ENCODE peak calls at places on chromosomes 16 and 17, in six cellular contexts. One of them, this sample, is unnamed.

GRCh38 chr17:46942441-46943217 is 19.7 kb downstream of the GOSR2 start:
- DNase-seq in brain microvascular endothelial cell: peak
- DNase-seq in stomach: peak
- DNase-seq in PC-3: peak
- DNase-seq in esophagus muscularis mucosa: no peak
- DNase-seq in HCT116: peak
- DNase-seq in this sample: peak

GRCh38 chr16:27364493-27365141 is 37.4 kb upstream of the IL21R start:
- DNase-seq in brain microvascular endothelial cell: no peak
- DNase-seq in stomach: peak
- DNase-seq in PC-3: peak
- DNase-seq in esophagus muscularis mucosa: no peak
- DNase-seq in HCT116: no peak
- DNase-seq in this sample: peak

GRCh38 chr16:26413780-26414179 is 652.9 kb upstream of the C16orf82 start:
- DNase-seq in brain microvascular endothelial cell: no peak
- DNase-seq in stomach: no peak
- DNase-seq in PC-3: no peak
- DNase-seq in esophagus muscularis mucosa: no peak
- DNase-seq in HCT116: no peak
- DNase-seq in this sample: no peak

GRCh38 chr16:58384437-58385055 is 7.7 kb upstream of the GINS3 start:
- DNase-seq in brain microvascular endothelial cell: no peak
- DNase-seq in stomach: no peak
- DNase-seq in PC-3: no peak
- DNase-seq in esophagus muscularis mucosa: no peak
- DNase-seq in HCT116: no peak
- DNase-seq in this sample: no peak

GRCh38 chr16:8958344-8958808 is 5.3 kb downstream of the USP7 start:
- DNase-seq in brain microvascular endothelial cell: peak
- DNase-seq in stomach: no peak
- DNase-seq in PC-3: peak
- DNase-seq in esophagus muscularis mucosa: no peak
- DNase-seq in HCT116: no peak
- DNase-seq in this sample: peak

GRCh38 chr16:56743840-56744239 is 13.9 kb downstream of the NUP93 start:
- DNase-seq in brain microvascular endothelial cell: peak
- DNase-seq in stomach: no peak
- DNase-seq in PC-3: no peak
- DNase-seq in esophagus muscularis mucosa: no peak
- DNase-seq in HCT116: no peak
- DNase-seq in this sample: no peak

GRCh38 chr16:11309895-11310633 is 28.9 kb upstream of the PRM1 start:
- DNase-seq in brain microvascular endothelial cell: no peak
- DNase-seq in stomach: no peak
- DNase-seq in PC-3: no peak
- DNase-seq in esophagus muscularis mucosa: no peak
- DNase-seq in HCT116: no peak
- DNase-seq in this sample: no peak

GRCh38 chr17:63682981-63683380 is 16.9 kb downstream of the LIMD2 start:
- DNase-seq in brain microvascular endothelial cell: no peak
- DNase-seq in stomach: no peak
- DNase-seq in PC-3: no peak
- DNase-seq in esophagus muscularis mucosa: no peak
- DNase-seq in HCT116: no peak
- DNase-seq in this sample: no peak

GRCh38 chr16:54277845-54278703 is 8.5 kb downstream of the IRX3 start:
- DNase-seq in brain microvascular endothelial cell: no peak
- DNase-seq in stomach: peak
- DNase-seq in PC-3: no peak
- DNase-seq in esophagus muscularis mucosa: no peak
- DNase-seq in HCT116: no peak
- DNase-seq in this sample: no peak

GRCh38 chr17:47981462-47981861 is 10.5 kb downstream of the CDK5RAP3 start:
- DNase-seq in brain microvascular endothelial cell: no peak
- DNase-seq in stomach: no peak
- DNase-seq in PC-3: no peak
- DNase-seq in esophagus muscularis mucosa: no peak
- DNase-seq in HCT116: no peak
- DNase-seq in this sample: no peak

GRCh38 chr16:17446661-17447060 is 24.1 kb downstream of the XYLT1 start:
- DNase-seq in brain microvascular endothelial cell: no peak
- DNase-seq in stomach: no peak
- DNase-seq in PC-3: no peak
- DNase-seq in esophagus muscularis mucosa: no peak
- DNase-seq in HCT116: no peak
- DNase-seq in this sample: no peak

GRCh38 chr16:1082266-1082951 is 9.9 kb downstream of the SSTR5 start:
- DNase-seq in brain microvascular endothelial cell: no peak
- DNase-seq in stomach: no peak
- DNase-seq in PC-3: peak
- DNase-seq in esophagus muscularis mucosa: no peak
- DNase-seq in HCT116: no peak
- DNase-seq in this sample: no peak

GRCh38 chr17:63853260-63853659 is 10.8 kb upstream of the SMARCD2 start:
- DNase-seq in brain microvascular endothelial cell: no peak
- DNase-seq in stomach: no peak
- DNase-seq in PC-3: no peak
- DNase-seq in esophagus muscularis mucosa: no peak
- DNase-seq in HCT116: no peak
- DNase-seq in this sample: no peak

GRCh38 chr17:33674685-33675084 is 381.6 kb upstream of the ASIC2 start:
- DNase-seq in brain microvascular endothelial cell: peak
- DNase-seq in stomach: peak
- DNase-seq in PC-3: peak
- DNase-seq in esophagus muscularis mucosa: no peak
- DNase-seq in HCT116: peak
- DNase-seq in this sample: peak

GRCh38 chr16:10465821-10466220 is 80.0 kb downstream of the ATF7IP2 start:
- DNase-seq in brain microvascular endothelial cell: no peak
- DNase-seq in stomach: no peak
- DNase-seq in PC-3: no peak
- DNase-seq in esophagus muscularis mucosa: no peak
- DNase-seq in HCT116: no peak
- DNase-seq in this sample: no peak

GRCh38 chr16:84942786-84943185 is 68.5 kb downstream of the ZDHHC7 start:
- DNase-seq in brain microvascular endothelial cell: peak
- DNase-seq in stomach: no peak
- DNase-seq in PC-3: no peak
- DNase-seq in esophagus muscularis mucosa: no peak
- DNase-seq in HCT116: no peak
- DNase-seq in this sample: no peak

GRCh38 chr16:2720719-2721633 is 952 bp upstream of the PRSS27 start:
- DNase-seq in brain microvascular endothelial cell: peak
- DNase-seq in stomach: peak
- DNase-seq in PC-3: peak
- DNase-seq in esophagus muscularis mucosa: peak
- DNase-seq in HCT116: peak
- DNase-seq in this sample: peak

GRCh38 chr17:75130632-75131277 is 787 bp downstream of the NT5C start:
- DNase-seq in brain microvascular endothelial cell: peak
- DNase-seq in stomach: peak
- DNase-seq in PC-3: peak
- DNase-seq in esophagus muscularis mucosa: no peak
- DNase-seq in HCT116: peak
- DNase-seq in this sample: peak

GRCh38 chr16:76676356-76676755 is 399.2 kb downstream of the CNTNAP4 start:
- DNase-seq in brain microvascular endothelial cell: no peak
- DNase-seq in stomach: no peak
- DNase-seq in PC-3: peak
- DNase-seq in esophagus muscularis mucosa: no peak
- DNase-seq in HCT116: no peak
- DNase-seq in this sample: no peak

GRCh38 chr17:80123791-80124190 is 22.4 kb downstream of the GAA start:
- DNase-seq in brain microvascular endothelial cell: no peak
- DNase-seq in stomach: peak
- DNase-seq in PC-3: peak
- DNase-seq in esophagus muscularis mucosa: no peak
- DNase-seq in HCT116: no peak
- DNase-seq in this sample: no peak

GRCh38 chr16:85956426-85956825 is 57.5 kb downstream of the IRF8 start:
- DNase-seq in brain microvascular endothelial cell: no peak
- DNase-seq in stomach: no peak
- DNase-seq in PC-3: no peak
- DNase-seq in esophagus muscularis mucosa: no peak
- DNase-seq in HCT116: no peak
- DNase-seq in this sample: no peak
- H3K4me3 ChIP-seq in brain microvascular endothelial cell: no peak
- H3K4me3 ChIP-seq in stomach: no peak
- H3K4me3 ChIP-seq in PC-3: no peak
- H3K4me3 ChIP-seq in esophagus muscularis mucosa: no peak
- H3K4me3 ChIP-seq in HCT116: no peak
- H3K4me3 ChIP-seq in this sample: no peak

DNA sequence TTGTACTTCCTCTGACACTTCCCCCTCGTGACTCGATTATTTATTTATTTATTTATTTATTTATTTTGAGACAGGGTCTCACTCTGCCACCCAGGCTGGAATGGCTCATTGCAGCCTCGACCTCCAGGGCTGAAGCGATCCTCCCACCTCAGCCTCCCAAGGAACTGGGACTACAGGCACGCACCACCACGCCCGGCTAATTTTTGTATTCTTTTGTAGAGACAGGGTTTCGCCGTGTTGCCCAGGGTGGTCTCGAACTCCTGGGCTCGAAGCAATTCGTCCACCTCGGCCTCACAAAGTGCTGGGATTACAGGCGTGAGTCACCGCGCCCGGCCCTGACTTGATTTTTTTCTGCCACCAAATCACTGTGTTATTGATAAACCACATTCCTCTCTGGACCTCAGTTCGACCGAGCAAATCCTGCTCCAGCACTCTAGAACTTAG is 773 bp upstream of the RPL23A start:
- DNase-seq in brain microvascular endothelial cell: no peak
- DNase-seq in stomach: no peak
- DNase-seq in PC-3: no peak
- DNase-seq in esophagus muscularis mucosa: no peak
- DNase-seq in HCT116: no peak
- DNase-seq in this sample: no peak
- H3K4me3 ChIP-seq in brain microvascular endothelial cell: peak
- H3K4me3 ChIP-seq in stomach: peak
- H3K4me3 ChIP-seq in PC-3: peak
- H3K4me3 ChIP-seq in esophagus muscularis mucosa: peak
- H3K4me3 ChIP-seq in HCT116: peak
- H3K4me3 ChIP-seq in this sample: peak

GRCh38 chr17:77330602-77331081 is 189.9 kb downstream of the SEC14L1 start:
- DNase-seq in brain microvascular endothelial cell: no peak
- DNase-seq in stomach: peak
- DNase-seq in PC-3: no peak
- DNase-seq in esophagus muscularis mucosa: no peak
- DNase-seq in HCT116: no peak
- DNase-seq in this sample: peak

GRCh38 chr17:77329741-77330531 is 189.2 kb downstream of the SEC14L1 start:
- DNase-seq in brain microvascular endothelial cell: no peak
- DNase-seq in stomach: peak
- DNase-seq in PC-3: no peak
- DNase-seq in esophagus muscularis mucosa: no peak
- DNase-seq in HCT116: no peak
- DNase-seq in this sample: peak

GRCh38 chr17:77332981-77333685 is 192.4 kb downstream of the SEC14L1 start:
- DNase-seq in brain microvascular endothelial cell: peak
- DNase-seq in stomach: peak
- DNase-seq in PC-3: peak
- DNase-seq in esophagus muscularis mucosa: no peak
- DNase-seq in HCT116: no peak
- DNase-seq in this sample: peak

GRCh38 chr17:77331161-77331864 is 190.5 kb downstream of the SEC14L1 start:
- DNase-seq in brain microvascular endothelial cell: peak
- DNase-seq in stomach: peak
- DNase-seq in PC-3: peak
- DNase-seq in esophagus muscularis mucosa: peak
- DNase-seq in HCT116: peak
- DNase-seq in this sample: peak

DNA sequence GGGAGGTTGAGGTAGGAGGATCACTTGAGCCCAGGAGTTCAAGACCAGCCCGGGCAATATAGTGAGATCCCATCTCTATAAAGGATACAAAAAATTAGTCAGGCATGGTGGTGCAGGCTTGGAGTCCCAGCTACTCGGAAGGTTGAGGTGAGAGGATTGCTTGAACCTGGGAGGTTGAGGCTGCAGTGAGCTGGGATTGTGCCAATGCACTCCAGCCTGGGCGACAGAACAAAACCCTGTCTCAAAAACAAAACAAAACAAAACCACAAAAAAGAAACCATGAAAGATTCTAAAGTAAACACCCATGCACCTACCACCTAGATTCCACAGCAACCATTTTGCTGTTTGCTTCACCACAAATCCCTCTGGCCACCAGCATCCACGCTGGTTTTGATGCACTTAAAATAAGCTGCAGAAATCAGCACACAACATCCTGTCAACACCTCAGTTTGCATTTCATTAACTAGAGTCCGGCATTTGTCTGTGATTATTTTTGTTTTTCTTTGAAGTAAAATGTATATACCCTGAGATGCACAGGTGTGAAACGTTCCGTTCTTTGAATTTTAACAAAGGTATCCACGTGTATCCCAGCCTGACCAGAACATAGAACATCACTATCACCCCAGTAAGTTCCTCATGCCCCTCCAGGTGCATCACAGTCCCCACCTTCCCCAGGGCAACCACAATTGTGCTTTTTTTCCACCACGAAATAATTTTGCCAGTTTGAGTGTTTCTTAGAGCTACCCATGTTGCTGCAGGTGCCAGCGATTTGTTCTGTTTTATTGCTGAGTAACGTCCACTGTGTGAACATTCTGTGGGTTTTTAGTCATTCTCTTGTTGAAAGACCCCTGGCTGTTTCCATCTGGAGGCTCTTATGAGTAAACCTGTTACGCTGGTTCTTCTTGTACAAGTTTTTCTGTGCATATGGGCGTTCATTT is 191.5 kb downstream of the SEC14L1 start:
- DNase-seq in brain microvascular endothelial cell: no peak
- DNase-seq in stomach: peak
- DNase-seq in PC-3: peak
- DNase-seq in esophagus muscularis mucosa: no peak
- DNase-seq in HCT116: no peak
- DNase-seq in this sample: peak
- H3K4me3 ChIP-seq in brain microvascular endothelial cell: no peak
- H3K4me3 ChIP-seq in stomach: no peak
- H3K4me3 ChIP-seq in PC-3: peak
- H3K4me3 ChIP-seq in esophagus muscularis mucosa: peak
- H3K4me3 ChIP-seq in HCT116: no peak
- H3K4me3 ChIP-seq in this sample: no peak

GRCh38 chr17:15466131-15466530 is 1.3 kb downstream of the CDRT4 start:
- DNase-seq in brain microvascular endothelial cell: no peak
- DNase-seq in stomach: no peak
- DNase-seq in PC-3: no peak
- DNase-seq in esophagus muscularis mucosa: no peak
- DNase-seq in HCT116: no peak
- DNase-seq in this sample: no peak

GRCh38 chr17:15469260-15469659 is 1.8 kb upstream of the CDRT4 start:
- DNase-seq in brain microvascular endothelial cell: peak
- DNase-seq in stomach: no peak
- DNase-seq in PC-3: no peak
- DNase-seq in esophagus muscularis mucosa: no peak
- DNase-seq in HCT116: no peak
- DNase-seq in this sample: no peak

GRCh38 chr17:15467592-15467991 is at the start of gene CDRT4:
- DNase-seq in brain microvascular endothelial cell: no peak
- DNase-seq in stomach: no peak
- DNase-seq in PC-3: no peak
- DNase-seq in esophagus muscularis mucosa: no peak
- DNase-seq in HCT116: no peak
- DNase-seq in this sample: no peak

GRCh38 chr17:15468142-15468541 is 721 bp upstream of the CDRT4 start:
- DNase-seq in brain microvascular endothelial cell: no peak
- DNase-seq in stomach: no peak
- DNase-seq in PC-3: no peak
- DNase-seq in esophagus muscularis mucosa: no peak
- DNase-seq in HCT116: no peak
- DNase-seq in this sample: no peak

GRCh38 chr17:15470536-15470935 is 3.1 kb upstream of the CDRT4 start:
- DNase-seq in brain microvascular endothelial cell: no peak
- DNase-seq in stomach: no peak
- DNase-seq in PC-3: no peak
- DNase-seq in esophagus muscularis mucosa: no peak
- DNase-seq in HCT116: no peak
- DNase-seq in this sample: no peak
- H3K4me3 ChIP-seq in brain microvascular endothelial cell: no peak
- H3K4me3 ChIP-seq in stomach: no peak
- H3K4me3 ChIP-seq in PC-3: no peak
- H3K4me3 ChIP-seq in esophagus muscularis mucosa: no peak
- H3K4me3 ChIP-seq in HCT116: no peak
- H3K4me3 ChIP-seq in this sample: no peak

This sample was measured in colonic mucosa.